ENCODE peak calls at places on chromosomes 13 and 19, in nine cellular contexts. V is uterus, K is tibial nerve, O is AG10803, E is skeletal muscle cell, A is lung, Z is ascending aorta, W is left lung, H is PC-3. F is an unnamed sample.

GRCh38 chr19:17248011-17248776 is 2.5 kb upstream of the NR2F6 start:
- DNase-seq in A (no peak), V (no peak), W (no peak), Z (no peak), H (no peak), K (no peak), E (no peak), O (no peak), F (no peak)

GRCh38 chr13:96075953-96076543 is 13.9 kb upstream of the HS6ST3 start:
- DNase-seq in W (no peak), O (peak), K (no peak), H (peak), Z (no peak), V (no peak), A (no peak), E (no peak), F (no peak)

GRCh38 chr19:16301999-16302694 is 22.5 kb upstream of the KLF2 start:
- DNase-seq in E (peak), A (no peak), H (peak), V (no peak), K (no peak), W (no peak), O (peak), Z (no peak), F (peak)

GRCh38 chr13:66689628-66690027 is 540.5 kb downstream of the PCDH9 start:
- DNase-seq in E (no peak), K (no peak), H (peak), O (no peak), V (no peak), Z (no peak), W (no peak), A (no peak), F (no peak)

GRCh38 chr19:57227461-57227860 is 3.4 kb upstream of the AURKC start:
- DNase-seq in E (no peak), Z (no peak), A (no peak), W (no peak), V (no peak), O (no peak), H (no peak), K (no peak), F (no peak)

GRCh38 chr13:99721606-99722384 is 220.5 kb downstream of the TM9SF2 start:
- DNase-seq in K (no peak), Z (no peak), A (no peak), V (no peak), E (no peak), O (no peak), H (no peak), W (no peak), F (no peak)

GRCh38 chr19:13069415-13070369 is 33.0 kb downstream of the LYL1 start:
- DNase-seq in H (no peak), E (no peak), V (no peak), K (no peak), Z (no peak), A (no peak), W (no peak), O (no peak), F (no peak)

GRCh38 chr19:54422136-54422535 is 6.9 kb downstream of the TTYH1 start:
- DNase-seq in E (no peak), W (no peak), H (no peak), K (no peak), Z (no peak), O (no peak), A (no peak), V (no peak), F (no peak)

GRCh38 chr13:48055712-48056111 is 18.2 kb downstream of the NUDT15 start:
- DNase-seq in V (no peak), Z (no peak), H (no peak), E (no peak), A (no peak), O (no peak), K (no peak), W (no peak), F (no peak)

GRCh38 chr19:42370068-42370520 is 20.0 kb downstream of the CNFN start:
- DNase-seq in K (no peak), H (no peak), O (no peak), V (no peak), Z (no peak), W (no peak), E (no peak), A (no peak), F (no peak)

GRCh38 chr19:48896191-48896720 is 2.3 kb downstream of the TULP2 start:
- DNase-seq in W (peak), H (no peak), Z (no peak), V (peak), E (no peak), A (peak), O (peak), K (peak), F (peak)

GRCh38 chr13:19864339-19865309 is 1.2 kb upstream of the ZMYM5 start:
- DNase-seq in Z (no peak), O (peak), W (peak), H (peak), V (peak), K (peak), E (no peak), A (peak), F (peak)

DNA sequence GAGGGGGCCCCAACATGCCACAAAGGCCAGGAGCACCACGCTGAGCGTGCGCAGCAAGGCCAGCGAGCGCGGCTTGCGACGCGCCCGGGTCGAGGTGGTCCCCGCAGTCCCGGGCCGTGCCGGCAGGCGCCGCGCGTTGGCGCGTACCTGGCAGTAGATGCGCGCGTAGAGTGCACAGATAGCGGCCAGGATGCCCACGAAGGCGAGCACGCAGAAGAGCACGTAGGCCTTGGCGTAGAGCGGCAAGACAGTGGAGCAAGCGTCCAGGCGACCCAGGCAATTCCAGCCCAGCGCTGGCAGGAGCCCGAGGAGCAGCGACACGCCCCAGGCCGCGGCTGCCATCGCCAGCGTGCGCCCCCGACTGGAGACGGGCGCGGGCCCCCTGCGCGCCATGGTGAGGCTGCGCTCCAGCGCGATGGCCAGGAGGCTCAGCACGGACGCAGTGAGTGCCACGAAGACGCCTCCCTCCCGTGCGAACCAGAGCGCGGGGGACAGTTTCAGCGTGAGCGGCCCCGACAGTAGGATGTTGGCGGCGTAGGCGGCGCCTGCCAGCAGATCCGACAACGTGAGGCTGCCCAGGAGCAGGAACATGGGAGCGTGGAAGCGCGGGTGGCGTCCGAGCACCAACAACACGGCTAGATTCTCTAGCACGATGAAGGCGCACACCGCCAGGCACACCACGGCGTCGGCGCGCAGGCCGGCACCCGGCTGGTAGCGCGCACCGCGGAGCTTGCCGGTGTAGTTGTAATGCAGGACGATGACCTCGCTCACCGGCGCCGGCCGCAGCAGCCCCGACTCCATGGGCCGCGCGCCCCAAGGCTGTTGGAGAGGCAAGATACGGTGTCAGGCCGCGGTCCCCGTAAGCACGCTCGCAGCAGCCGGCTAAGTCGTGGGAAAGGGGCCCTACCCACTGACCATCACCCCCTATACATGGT is 2.8 kb downstream of the S1PR5 start:
- DNase-seq in E (no peak), H (no peak), K (no peak), V (no peak), A (no peak), O (no peak), Z (no peak), W (no peak), F (no peak)
- H3K4me3 ChIP-seq in E (no peak), H (no peak), K (no peak), V (no peak), A (no peak), O (no peak), Z (no peak), W (no peak), F (peak)

DNA sequence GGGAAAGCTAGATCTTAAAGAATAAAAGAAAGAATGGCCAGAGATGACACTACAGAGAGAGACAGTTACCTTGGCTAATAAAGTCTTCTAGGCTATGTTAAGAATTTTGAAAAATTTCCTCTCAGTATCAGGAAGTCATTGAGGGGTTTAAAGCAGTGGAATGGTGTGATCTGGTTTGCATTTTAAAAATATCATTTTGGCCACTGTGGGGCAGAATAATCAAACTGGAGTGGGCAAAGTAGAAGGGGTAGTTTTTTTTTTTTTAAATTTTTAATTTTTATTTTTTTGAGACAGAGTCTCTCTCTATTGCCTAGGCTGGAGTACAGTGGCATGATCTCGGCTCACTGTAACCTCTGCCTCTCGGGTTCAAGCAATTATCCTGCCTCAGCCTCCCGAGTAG is 4.4 kb upstream of the CNMD start:
- DNase-seq in W (no peak), A (no peak), V (no peak), H (peak), E (no peak), K (no peak), O (no peak), Z (no peak), F (no peak)
- H3K4me3 ChIP-seq in W (no peak), A (no peak), V (no peak), H (no peak), E (no peak), K (no peak), O (no peak), Z (no peak), F (no peak)

GRCh38 chr19:43656436-43656835 is 13.5 kb downstream of the PLAUR start:
- DNase-seq in A (no peak), O (no peak), E (no peak), V (no peak), W (no peak), Z (no peak), H (no peak), K (no peak), F (no peak)

GRCh38 chr19:43649514-43649913 is 9.9 kb upstream of the CADM4 start:
- DNase-seq in O (no peak), K (no peak), Z (no peak), E (no peak), A (no peak), W (no peak), V (no peak), H (no peak), F (no peak)

GRCh38 chr19:43648633-43649032 is 9.0 kb upstream of the CADM4 start:
- DNase-seq in O (no peak), H (no peak), A (no peak), W (no peak), E (no peak), V (no peak), Z (no peak), K (no peak), F (no peak)

GRCh38 chr19:43652546-43652874 is 12.9 kb upstream of the CADM4 start:
- DNase-seq in O (no peak), V (no peak), H (no peak), A (no peak), Z (no peak), E (no peak), K (no peak), W (no peak), F (no peak)

GRCh38 chr19:43651758-43652545 is 12.3 kb upstream of the CADM4 start:
- DNase-seq in E (peak), W (peak), V (peak), A (peak), H (peak), K (peak), Z (no peak), O (peak), F (peak)
- H3K4me3 ChIP-seq in E (no peak), W (no peak), V (no peak), A (no peak), H (no peak), K (peak), Z (no peak), O (no peak), F (no peak)

DNA sequence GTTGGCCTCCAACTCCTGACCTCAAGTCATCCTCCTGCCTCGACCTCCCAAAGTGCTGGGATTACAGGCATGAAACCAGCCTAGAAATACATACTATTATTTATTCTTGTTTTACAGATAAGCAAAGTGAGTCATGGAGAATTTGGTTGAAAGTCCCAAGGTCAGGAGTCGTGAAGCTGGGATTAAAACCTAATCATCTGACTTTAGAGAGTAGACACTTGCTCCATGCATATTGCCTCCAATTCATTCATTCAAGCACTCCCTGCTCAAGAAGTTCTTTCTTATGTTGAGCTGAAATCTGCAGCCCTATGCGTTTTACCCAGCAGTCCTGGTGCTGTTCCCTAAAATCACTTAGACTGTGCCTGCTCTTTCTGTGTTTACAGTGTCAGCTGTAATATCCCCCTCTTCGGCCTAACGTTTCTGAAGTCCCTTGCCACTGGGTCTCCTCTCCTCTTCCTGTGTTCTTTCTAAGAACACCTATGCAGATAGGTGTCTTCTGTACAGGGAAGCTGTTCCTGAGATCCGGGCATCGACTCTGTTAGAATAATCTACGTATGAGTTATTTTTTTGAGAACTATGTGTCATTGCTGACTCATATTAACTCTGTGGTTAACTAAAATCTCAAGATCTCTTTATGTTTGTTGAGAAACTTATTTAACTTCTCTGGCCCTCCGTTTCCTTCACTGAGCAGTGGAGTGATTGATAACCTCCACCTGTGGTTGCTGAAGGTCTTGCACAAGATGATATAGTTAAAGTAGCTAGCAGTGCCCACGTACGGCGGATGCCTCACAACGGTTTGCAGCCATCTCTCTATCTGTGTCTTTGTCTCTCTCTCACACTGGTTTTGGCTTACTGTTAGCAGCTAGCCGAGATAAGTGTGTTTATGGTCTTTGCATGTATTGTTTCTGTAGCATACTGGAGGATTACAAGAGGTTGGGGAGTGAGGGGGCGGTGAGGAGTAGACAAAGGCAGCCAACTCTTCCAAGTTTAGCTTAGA is 4.6 kb downstream of the ALOX5AP start:
- DNase-seq in W (no peak), A (no peak), Z (no peak), H (peak), E (peak), K (no peak), O (peak), V (no peak), F (no peak)
- H3K4me3 ChIP-seq in W (no peak), A (no peak), Z (no peak), H (peak), E (no peak), K (peak), O (no peak), V (no peak), F (peak)

DNA sequence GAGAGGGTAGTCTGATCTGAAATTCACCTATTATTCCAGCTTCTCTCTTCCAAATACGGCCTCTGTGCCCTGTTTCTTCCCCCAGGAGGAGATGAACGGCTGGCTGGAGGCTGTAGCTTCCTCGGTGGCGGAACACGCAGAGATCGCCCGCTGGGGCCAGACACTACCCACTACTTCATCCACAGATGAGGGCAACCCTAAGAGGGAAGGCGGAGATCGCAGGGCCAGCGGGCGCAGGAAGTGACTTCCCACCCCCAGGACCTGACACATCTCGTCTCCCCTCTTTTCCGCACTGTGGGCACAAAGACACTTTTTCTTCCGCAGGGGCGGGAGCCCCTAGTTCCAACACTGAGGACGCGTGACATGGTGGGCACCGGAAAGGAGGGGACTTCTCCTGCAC is 1.3 kb upstream of the SHKBP1 start:
- DNase-seq in A (no peak), K (no peak), V (no peak), O (no peak), H (no peak), W (no peak), Z (no peak), E (no peak), F (no peak)
- H3K4me3 ChIP-seq in A (no peak), K (no peak), V (no peak), O (no peak), H (no peak), W (no peak), Z (no peak), E (no peak), F (no peak)

DNA sequence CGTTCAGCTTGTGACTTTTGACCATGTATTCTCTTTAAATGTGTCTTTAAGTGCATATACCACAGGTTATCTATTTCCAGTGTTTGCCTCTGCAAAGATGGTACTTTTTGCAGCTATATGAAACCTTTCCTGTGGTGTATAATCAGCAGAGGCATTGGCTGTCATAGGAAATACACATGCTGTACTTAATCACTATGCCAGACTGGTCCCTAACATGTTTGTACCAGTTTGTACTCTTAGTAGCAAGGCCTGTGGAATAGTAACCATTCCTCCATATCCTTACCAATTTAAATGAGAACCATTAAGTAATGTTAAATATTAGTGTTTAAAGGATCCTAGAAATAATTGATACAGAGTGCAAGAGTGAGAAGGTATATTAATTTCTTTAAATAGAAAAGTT is 69.8 kb downstream of the CDK8 start:
- DNase-seq in H (no peak), Z (no peak), E (no peak), V (no peak), A (no peak), W (no peak), O (no peak), K (no peak), F (no peak)
- H3K4me3 ChIP-seq in H (no peak), Z (no peak), E (no peak), V (no peak), A (no peak), W (no peak), O (no peak), K (no peak), F (no peak)

DNA sequence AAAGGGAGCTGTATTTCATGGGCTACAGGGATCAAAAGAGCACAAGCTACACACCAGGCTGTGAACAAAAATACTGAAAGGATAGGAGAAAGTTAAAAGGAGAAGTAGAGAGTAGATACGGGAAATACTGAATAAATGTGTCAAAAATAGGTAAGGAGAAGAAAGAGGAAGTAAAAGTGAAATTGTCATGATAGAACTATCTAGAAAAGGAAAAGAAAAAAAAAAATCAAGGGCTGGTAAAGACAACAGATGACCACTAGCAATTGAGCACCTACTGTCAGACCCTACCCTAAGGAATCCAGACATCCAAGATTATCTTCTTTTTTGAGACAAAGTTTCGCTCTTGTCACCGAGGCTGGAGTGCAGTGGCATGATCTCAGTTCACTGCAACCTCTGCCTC is 4.8 kb downstream of the RUBCNL start:
- DNase-seq in H (no peak), K (no peak), E (no peak), W (no peak), V (no peak), A (no peak), O (no peak), Z (no peak), F (no peak)
- H3K4me3 ChIP-seq in H (no peak), K (no peak), E (no peak), W (no peak), V (no peak), A (no peak), O (no peak), Z (no peak), F (no peak)